ENCODE peak calls at places on chromosomes 2 and 18, in seven cellular contexts. One of them, this sample, is unnamed.

GRCh38 chr2:160253440-160254296 is 53.6 kb upstream of the ITGB6 start:
- DNase-seq in A549: peak; percentile 65
- DNase-seq in astrocyte of the cerebellum: peak; percentile 12
- DNase-seq in neural progenitor cell: no peak
- DNase-seq in dorsolateral prefrontal cortex: no peak
- DNase-seq in mammary epithelial cell: peak; percentile 40
- DNase-seq in AG04450: no peak
- DNase-seq in this sample: no peak

GRCh38 chr2:55109219-55109891 is 59.1 kb upstream of the RTN4 start:
- DNase-seq in AG04450: peak; percentile 82
- DNase-seq in astrocyte of the cerebellum: no peak
- DNase-seq in mammary epithelial cell: no peak
- DNase-seq in A549: peak; percentile 91
- DNase-seq in dorsolateral prefrontal cortex: no peak
- DNase-seq in neural progenitor cell: no peak
- DNase-seq in this sample: peak; percentile 40

GRCh38 chr2:43176449-43176848 is 50.0 kb downstream of the ZFP36L2 start:
- DNase-seq in dorsolateral prefrontal cortex: no peak
- DNase-seq in AG04450: no peak
- DNase-seq in mammary epithelial cell: no peak
- DNase-seq in neural progenitor cell: no peak
- DNase-seq in astrocyte of the cerebellum: no peak
- DNase-seq in A549: no peak
- DNase-seq in this sample: no peak

GRCh38 chr2:199309973-199310372 is 147.8 kb downstream of the SATB2 start:
- DNase-seq in neural progenitor cell: peak; percentile 68
- DNase-seq in AG04450: no peak
- DNase-seq in A549: no peak
- DNase-seq in astrocyte of the cerebellum: no peak
- DNase-seq in dorsolateral prefrontal cortex: no peak
- DNase-seq in mammary epithelial cell: no peak
- DNase-seq in this sample: no peak

GRCh38 chr2:359047-359446 is 71.2 kb upstream of the ALKAL2 start:
- DNase-seq in AG04450: no peak
- DNase-seq in A549: no peak
- DNase-seq in neural progenitor cell: no peak
- DNase-seq in mammary epithelial cell: no peak
- DNase-seq in dorsolateral prefrontal cortex: no peak
- DNase-seq in astrocyte of the cerebellum: no peak
- DNase-seq in this sample: no peak

GRCh38 chr2:167816897-167817296 is 430.5 kb downstream of the STK39 start:
- DNase-seq in neural progenitor cell: no peak
- DNase-seq in mammary epithelial cell: no peak
- DNase-seq in astrocyte of the cerebellum: no peak
- DNase-seq in AG04450: no peak
- DNase-seq in A549: no peak
- DNase-seq in dorsolateral prefrontal cortex: no peak
- DNase-seq in this sample: no peak

GRCh38 chr2:110955546-110955945 is 165.2 kb upstream of the BCL2L11 start:
- DNase-seq in AG04450: no peak
- DNase-seq in mammary epithelial cell: no peak
- DNase-seq in dorsolateral prefrontal cortex: no peak
- DNase-seq in astrocyte of the cerebellum: no peak
- DNase-seq in neural progenitor cell: no peak
- DNase-seq in A549: no peak
- DNase-seq in this sample: no peak

GRCh38 chr2:61816480-61817355 is 37.1 kb downstream of the FAM161A start:
- DNase-seq in dorsolateral prefrontal cortex: no peak
- DNase-seq in mammary epithelial cell: no peak
- DNase-seq in astrocyte of the cerebellum: no peak
- DNase-seq in AG04450: no peak
- DNase-seq in neural progenitor cell: no peak
- DNase-seq in A549: no peak
- DNase-seq in this sample: no peak

GRCh38 chr18:50079571-50080295 is 115.2 kb downstream of the MYO5B start:
- DNase-seq in neural progenitor cell: no peak
- DNase-seq in dorsolateral prefrontal cortex: peak; percentile 57
- DNase-seq in A549: no peak
- DNase-seq in astrocyte of the cerebellum: no peak
- DNase-seq in mammary epithelial cell: no peak
- DNase-seq in AG04450: no peak
- DNase-seq in this sample: no peak

GRCh38 chr2:44768438-44769236 is 172.9 kb upstream of the SIX3 start:
- DNase-seq in AG04450: no peak
- DNase-seq in astrocyte of the cerebellum: no peak
- DNase-seq in neural progenitor cell: peak; percentile 90
- DNase-seq in A549: no peak
- DNase-seq in dorsolateral prefrontal cortex: no peak
- DNase-seq in mammary epithelial cell: no peak
- DNase-seq in this sample: no peak

GRCh38 chr2:159076233-159076632 is 107.8 kb downstream of the TANC1 start:
- DNase-seq in astrocyte of the cerebellum: peak; percentile 74
- DNase-seq in A549: no peak
- DNase-seq in neural progenitor cell: no peak
- DNase-seq in AG04450: peak; percentile 70
- DNase-seq in mammary epithelial cell: no peak
- DNase-seq in dorsolateral prefrontal cortex: no peak
- DNase-seq in this sample: no peak

GRCh38 chr2:158539176-158539895 is 82.6 kb downstream of the PKP4 start:
- DNase-seq in A549: peak; percentile 59
- DNase-seq in dorsolateral prefrontal cortex: no peak
- DNase-seq in astrocyte of the cerebellum: peak; percentile 69
- DNase-seq in AG04450: peak; percentile 75
- DNase-seq in mammary epithelial cell: peak; percentile 83
- DNase-seq in neural progenitor cell: no peak
- DNase-seq in this sample: peak; percentile 30

GRCh38 chr2:109638807-109639206 is 24.6 kb downstream of the SOWAHC start:
- DNase-seq in mammary epithelial cell: no peak
- DNase-seq in AG04450: no peak
- DNase-seq in dorsolateral prefrontal cortex: no peak
- DNase-seq in neural progenitor cell: no peak
- DNase-seq in astrocyte of the cerebellum: peak; percentile 33
- DNase-seq in A549: no peak
- DNase-seq in this sample: no peak

GRCh38 chr2:38692636-38693318 is 26.9 kb downstream of the GALM start:
- DNase-seq in mammary epithelial cell: peak; percentile 74
- DNase-seq in A549: no peak
- DNase-seq in AG04450: no peak
- DNase-seq in neural progenitor cell: no peak
- DNase-seq in dorsolateral prefrontal cortex: no peak
- DNase-seq in astrocyte of the cerebellum: no peak
- DNase-seq in this sample: peak; percentile 48

GRCh38 chr2:38380397-38381130 is 3.5 kb upstream of the ATL2 start:
- DNase-seq in A549: no peak
- DNase-seq in AG04450: no peak
- DNase-seq in neural progenitor cell: no peak
- DNase-seq in astrocyte of the cerebellum: no peak
- DNase-seq in dorsolateral prefrontal cortex: no peak
- DNase-seq in mammary epithelial cell: no peak
- DNase-seq in this sample: no peak

GRCh38 chr2:233059547-233059796 is 670 bp upstream of the INPP5D start:
- DNase-seq in astrocyte of the cerebellum: no peak
- DNase-seq in A549: no peak
- DNase-seq in mammary epithelial cell: no peak
- DNase-seq in AG04450: no peak
- DNase-seq in dorsolateral prefrontal cortex: no peak
- DNase-seq in neural progenitor cell: no peak
- DNase-seq in this sample: no peak

DNA sequence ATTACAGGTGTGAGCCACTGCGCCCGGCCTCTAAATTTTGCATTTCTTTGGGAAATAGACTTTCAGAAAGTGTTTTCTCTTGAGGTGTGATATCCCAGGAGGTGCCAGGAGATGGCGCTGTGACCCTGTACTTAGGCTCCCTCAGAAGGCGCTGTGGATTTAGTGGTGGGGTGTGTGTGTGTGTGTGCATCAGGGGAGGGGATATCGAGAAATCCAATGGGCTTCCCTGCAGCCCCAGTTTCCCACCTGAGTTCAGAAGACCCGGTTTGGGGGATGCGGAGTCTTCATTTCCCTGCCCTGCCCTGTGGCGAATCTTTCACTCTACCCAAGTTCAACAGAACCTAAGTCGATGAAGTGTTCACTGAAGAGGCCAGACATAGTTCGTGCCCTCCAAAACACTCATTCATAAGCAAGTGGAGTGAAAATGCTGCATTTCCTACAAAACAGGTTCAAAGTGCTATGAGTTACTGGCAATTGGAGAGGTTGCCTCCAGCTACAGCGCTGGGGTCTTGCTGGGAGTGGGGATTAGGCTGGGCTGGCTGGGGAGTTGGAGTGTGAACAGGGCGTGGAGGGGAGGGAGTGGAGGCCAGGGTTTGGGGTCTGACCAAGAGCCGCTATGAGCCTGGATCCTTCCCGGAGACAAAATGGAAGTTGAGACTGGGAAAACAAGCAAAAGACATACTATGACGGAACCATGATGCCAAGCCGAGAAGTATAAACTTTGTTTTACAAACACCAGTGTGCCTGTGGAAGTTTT is 6.5 kb upstream of the WNT6 start:
- DNase-seq in dorsolateral prefrontal cortex: peak; percentile 54
- DNase-seq in astrocyte of the cerebellum: peak; percentile 16
- DNase-seq in A549: peak; percentile 75
- DNase-seq in AG04450: peak; percentile 8
- DNase-seq in neural progenitor cell: peak; percentile 85
- DNase-seq in mammary epithelial cell: peak; percentile 43
- DNase-seq in this sample: no peak
- TF ChIP-seq CTCF in dorsolateral prefrontal cortex: peak; percentile 70
- TF ChIP-seq CTCF in astrocyte of the cerebellum: peak; percentile 70
- TF ChIP-seq CTCF in A549: peak; percentile 83
- TF ChIP-seq CTCF in AG04450: peak; percentile 73
- TF ChIP-seq CTCF in neural progenitor cell: peak; percentile 94
- TF ChIP-seq CTCF in mammary epithelial cell: peak; percentile 67
- TF ChIP-seq CTCF in this sample: peak; percentile 77

GRCh38 chr2:7725850-7726242 is 808.6 kb downstream of the RNF144A start:
- DNase-seq in mammary epithelial cell: no peak
- DNase-seq in astrocyte of the cerebellum: peak; percentile 43
- DNase-seq in A549: no peak
- DNase-seq in AG04450: no peak
- DNase-seq in dorsolateral prefrontal cortex: no peak
- DNase-seq in neural progenitor cell: no peak
- DNase-seq in this sample: no peak

GRCh38 chr2:7722212-7722910 is 805.1 kb downstream of the RNF144A start:
- DNase-seq in AG04450: no peak
- DNase-seq in mammary epithelial cell: no peak
- DNase-seq in neural progenitor cell: no peak
- DNase-seq in dorsolateral prefrontal cortex: no peak
- DNase-seq in astrocyte of the cerebellum: no peak
- DNase-seq in A549: no peak
- DNase-seq in this sample: no peak

GRCh38 chr2:7726989-7727388 is 809.8 kb downstream of the RNF144A start:
- DNase-seq in A549: no peak
- DNase-seq in neural progenitor cell: no peak
- DNase-seq in mammary epithelial cell: no peak
- DNase-seq in astrocyte of the cerebellum: no peak
- DNase-seq in dorsolateral prefrontal cortex: no peak
- DNase-seq in AG04450: no peak
- DNase-seq in this sample: no peak

GRCh38 chr2:7724336-7724735 is 807.1 kb downstream of the RNF144A start:
- DNase-seq in neural progenitor cell: peak; percentile 33
- DNase-seq in A549: no peak
- DNase-seq in dorsolateral prefrontal cortex: no peak
- DNase-seq in mammary epithelial cell: no peak
- DNase-seq in astrocyte of the cerebellum: no peak
- DNase-seq in AG04450: no peak
- DNase-seq in this sample: no peak

GRCh38 chr2:7725132-7725849 is 808.1 kb downstream of the RNF144A start:
- DNase-seq in A549: no peak
- DNase-seq in AG04450: no peak
- DNase-seq in mammary epithelial cell: no peak
- DNase-seq in dorsolateral prefrontal cortex: no peak
- DNase-seq in neural progenitor cell: peak; percentile 46
- DNase-seq in astrocyte of the cerebellum: peak; percentile 38
- DNase-seq in this sample: no peak
- TF ChIP-seq CTCF in A549: peak; percentile 7
- TF ChIP-seq CTCF in AG04450: no peak
- TF ChIP-seq CTCF in mammary epithelial cell: no peak
- TF ChIP-seq CTCF in dorsolateral prefrontal cortex: no peak
- TF ChIP-seq CTCF in neural progenitor cell: no peak
- TF ChIP-seq CTCF in astrocyte of the cerebellum: no peak
- TF ChIP-seq CTCF in this sample: no peak

GRCh38 chr2:73176881-73177644 is 25.3 kb upstream of the NOTO start:
- DNase-seq in A549: peak; percentile 87
- DNase-seq in dorsolateral prefrontal cortex: peak; percentile 86
- DNase-seq in astrocyte of the cerebellum: peak; percentile 57
- DNase-seq in AG04450: peak; percentile 55
- DNase-seq in mammary epithelial cell: peak; percentile 64
- DNase-seq in neural progenitor cell: peak; percentile 95
- DNase-seq in this sample: peak; percentile 90

GRCh38 chr2:73175663-73176204 is 26.6 kb upstream of the NOTO start:
- DNase-seq in AG04450: no peak
- DNase-seq in astrocyte of the cerebellum: no peak
- DNase-seq in mammary epithelial cell: peak; percentile 9
- DNase-seq in A549: no peak
- DNase-seq in neural progenitor cell: peak; percentile 90
- DNase-seq in dorsolateral prefrontal cortex: peak; percentile 73
- DNase-seq in this sample: no peak

GRCh38 chr2:73174941-73175662 is 27.3 kb upstream of the NOTO start:
- DNase-seq in A549: no peak
- DNase-seq in AG04450: no peak
- DNase-seq in dorsolateral prefrontal cortex: no peak
- DNase-seq in neural progenitor cell: no peak
- DNase-seq in astrocyte of the cerebellum: no peak
- DNase-seq in mammary epithelial cell: no peak
- DNase-seq in this sample: no peak

GRCh38 chr2:73176205-73176880 is 26.0 kb upstream of the NOTO start:
- DNase-seq in dorsolateral prefrontal cortex: no peak
- DNase-seq in AG04450: no peak
- DNase-seq in neural progenitor cell: peak; percentile 58
- DNase-seq in astrocyte of the cerebellum: no peak
- DNase-seq in A549: no peak
- DNase-seq in mammary epithelial cell: no peak
- DNase-seq in this sample: no peak

GRCh38 chr2:73177645-73178255 is 24.6 kb upstream of the NOTO start:
- DNase-seq in mammary epithelial cell: no peak
- DNase-seq in dorsolateral prefrontal cortex: no peak
- DNase-seq in neural progenitor cell: peak; percentile 16
- DNase-seq in AG04450: no peak
- DNase-seq in astrocyte of the cerebellum: no peak
- DNase-seq in A549: no peak
- DNase-seq in this sample: no peak
- TF ChIP-seq CTCF in mammary epithelial cell: no peak
- TF ChIP-seq CTCF in dorsolateral prefrontal cortex: no peak
- TF ChIP-seq CTCF in neural progenitor cell: no peak
- TF ChIP-seq CTCF in AG04450: no peak
- TF ChIP-seq CTCF in astrocyte of the cerebellum: no peak
- TF ChIP-seq CTCF in A549: peak; percentile 4
- TF ChIP-seq CTCF in this sample: peak; percentile 56

DNA sequence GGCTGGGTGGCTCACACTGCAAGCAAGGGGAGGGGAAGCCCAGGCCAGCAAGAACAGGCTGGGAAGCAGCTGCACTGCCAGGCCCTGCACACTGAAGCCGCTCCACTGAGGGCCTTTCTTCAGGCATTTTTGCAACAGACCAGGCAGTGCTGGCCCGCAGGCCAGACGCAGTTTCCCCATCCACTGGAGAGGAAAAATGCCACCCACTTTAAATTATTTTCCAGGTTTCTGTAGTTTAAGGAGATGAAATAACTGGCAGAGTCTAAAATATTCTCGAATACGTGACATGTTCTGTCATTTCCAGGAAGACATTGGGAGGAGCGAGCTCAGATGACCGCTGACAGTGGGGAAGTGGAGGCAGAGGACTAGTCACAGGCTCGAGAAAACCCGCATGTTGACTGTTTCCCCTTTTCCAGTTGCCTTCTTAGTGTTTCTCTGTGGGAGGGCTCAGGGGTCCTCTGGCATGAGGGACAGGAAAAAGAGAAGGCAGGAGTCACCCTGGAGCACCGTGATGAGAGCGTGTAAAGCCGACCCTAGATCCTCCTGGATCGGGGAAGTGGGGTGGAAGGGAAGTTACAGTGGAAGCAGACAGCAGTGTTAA is 53.3 kb upstream of the B3GNT7 start:
- DNase-seq in neural progenitor cell: peak; percentile 70
- DNase-seq in dorsolateral prefrontal cortex: no peak
- DNase-seq in AG04450: no peak
- DNase-seq in A549: no peak
- DNase-seq in mammary epithelial cell: no peak
- DNase-seq in astrocyte of the cerebellum: no peak
- DNase-seq in this sample: no peak
- TF ChIP-seq CTCF in neural progenitor cell: no peak
- TF ChIP-seq CTCF in dorsolateral prefrontal cortex: no peak
- TF ChIP-seq CTCF in AG04450: no peak
- TF ChIP-seq CTCF in A549: no peak
- TF ChIP-seq CTCF in mammary epithelial cell: no peak
- TF ChIP-seq CTCF in astrocyte of the cerebellum: no peak
- TF ChIP-seq CTCF in this sample: no peak